ENCODE peak calls at places on chromosomes 2 and 18, in six cellular contexts. E is endodermal cell, P is OCI-LY7, G is PC-3, O is GM23338, B is cardiac fibroblast. M is an unnamed sample.

GRCh38 chr2:107312240-107312639 is 426.3 kb upstream of the ST6GAL2 start:
- DNase-seq in E (no peak), O (no peak), P (no peak), G (no peak), B (no peak), M (no peak)

GRCh38 chr18:33804258-33804657 is 226.2 kb downstream of the ASXL3 start:
- DNase-seq in G (peak; percentile 25), O (no peak), E (no peak), P (no peak), B (peak; percentile 48), M (peak; percentile 21)

GRCh38 chr18:61892683-61893303 is at the start of gene RNF152:
- DNase-seq in O (peak; percentile 71), P (no peak), G (no peak), B (peak; percentile 34), E (peak; percentile 90), M (peak; percentile 36)

GRCh38 chr2:86275384-86275799 is 62.0 kb downstream of the REEP1 start:
- DNase-seq in E (no peak), P (no peak), O (no peak), G (no peak), B (no peak), M (no peak)

GRCh38 chr2:8329660-8330622 is 351.9 kb upstream of the ID2 start:
- DNase-seq in B (no peak), G (no peak), O (no peak), P (no peak), E (peak; percentile 48), M (no peak)

GRCh38 chr2:218860950-218861381 is 1.4 kb downstream of the WNT6 start:
- DNase-seq in B (peak; percentile 15), O (peak; percentile 97), P (peak; percentile 29), G (no peak), E (peak; percentile 96), M (peak; percentile 70)

GRCh38 chr18:48993586-48993985 is 42.8 kb upstream of the SMAD7 start:
- DNase-seq in O (no peak), B (peak; percentile 38), G (peak; percentile 13), P (no peak), E (no peak), M (no peak)

GRCh38 chr2:101160454-101160853 is 9.3 kb upstream of the TBC1D8 start:
- DNase-seq in G (peak; percentile 96), O (no peak), E (no peak), B (peak; percentile 68), P (no peak), M (peak; percentile 27)

GRCh38 chr2:36147670-36148390 is 207.7 kb upstream of the CRIM1 start:
- DNase-seq in G (no peak), E (no peak), O (no peak), P (no peak), B (no peak), M (no peak)

GRCh38 chr18:21933931-21934765 is 193.6 kb downstream of the MIB1 start:
- DNase-seq in P (no peak), B (no peak), G (no peak), O (peak; percentile 76), E (peak; percentile 91), M (no peak)

GRCh38 chr2:119028327-119029174 is 86.6 kb downstream of the MARCO start:
- DNase-seq in G (peak; percentile 63), E (peak; percentile 91), B (peak; percentile 54), P (peak; percentile 27), O (peak; percentile 85), M (peak; percentile 27)

GRCh38 chr2:239387811-239388210 is 13.0 kb downstream of the HDAC4 start:
- DNase-seq in O (no peak), G (no peak), B (no peak), P (no peak), E (no peak), M (no peak)

GRCh38 chr2:159939946-159940345 is 122.5 kb downstream of the PLA2R1 start:
- DNase-seq in P (peak; percentile 19), E (no peak), O (peak; percentile 25), B (peak; percentile 42), G (peak; percentile 52), M (no peak)

DNA sequence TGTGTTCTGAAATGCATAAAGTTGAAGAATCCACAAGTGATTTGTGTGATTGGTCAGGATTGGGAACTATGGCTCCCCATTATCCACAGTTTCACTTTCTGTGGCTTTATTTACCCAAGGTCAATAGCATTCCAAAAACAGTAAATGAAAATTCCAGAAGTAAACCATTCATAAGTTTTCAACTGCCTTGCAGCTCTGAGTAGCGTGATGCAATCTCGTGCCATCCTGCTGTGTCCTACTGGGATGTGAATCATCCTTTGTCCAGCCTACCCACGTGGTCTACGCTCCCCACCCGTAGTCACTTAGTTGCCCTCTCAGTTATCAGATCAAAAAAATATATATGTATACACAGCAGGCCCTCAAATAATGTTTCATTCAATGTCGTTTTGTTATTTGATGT is 89.0 kb upstream of the DLGAP1 start:
- DNase-seq in B (peak; percentile 0), O (no peak), E (no peak), G (no peak), P (no peak), M (peak; percentile 59)
- TF ChIP-seq CTCF in B (no peak), O (no peak), E (no peak), G (no peak), P (no peak), M (no peak)

DNA sequence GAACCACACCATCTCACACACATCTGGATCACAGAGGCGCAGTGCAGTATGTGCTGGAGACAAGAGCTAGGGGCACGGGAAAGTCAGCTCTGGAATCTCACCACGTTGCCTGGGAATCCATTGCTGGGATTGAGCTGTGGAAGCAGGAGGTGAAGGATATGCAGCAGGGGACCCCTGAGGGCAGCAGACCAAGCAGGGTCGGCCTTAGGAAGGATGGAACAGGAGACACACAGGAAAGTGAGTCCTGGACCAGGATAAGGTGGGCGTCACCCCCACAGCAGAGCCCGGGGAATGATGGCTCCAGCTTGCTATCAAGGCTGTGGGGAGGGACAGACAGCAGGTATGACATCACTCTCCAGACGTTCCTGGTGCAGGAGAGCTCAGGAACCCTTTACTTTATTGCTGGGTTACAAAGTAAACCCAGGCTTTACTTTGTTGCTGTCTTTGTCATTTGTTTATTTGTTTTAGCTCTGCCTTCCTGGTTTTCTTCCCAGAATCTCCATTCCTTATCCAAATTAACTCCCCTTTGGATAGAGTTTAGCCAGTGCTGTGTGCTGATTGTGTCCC is 329.8 kb upstream of the MYT1L start:
- DNase-seq in P (no peak), O (no peak), B (no peak), E (no peak), G (no peak), M (no peak)
- H3K4me3 ChIP-seq in P (no peak overlapping the region), O (no peak overlapping the region), B (no peak overlapping the region), E (no peak overlapping the region), G (no peak overlapping the region), M (no peak overlapping the region)

GRCh38 chr2:191302459-191303155 is 57.4 kb downstream of the MYO1B start:
- DNase-seq in P (no peak), B (no peak), O (peak; percentile 44), G (peak; percentile 46), E (peak; percentile 69), M (no peak)
- TF ChIP-seq CTCF in P (peak; percentile 37), B (no peak), O (peak; percentile 60), G (peak; percentile 48), E (peak; percentile 84), M (peak; percentile 37)

GRCh38 chr2:74524955-74525716 is 895 bp downstream of the DQX1 start:
- DNase-seq in E (no peak), G (no peak), O (no peak), B (no peak), P (no peak), M (no peak)
- H3K4me3 ChIP-seq in E (no peak overlapping the region), G (no peak overlapping the region), O (no peak overlapping the region), B (no peak overlapping the region), P (no peak overlapping the region), M (no peak overlapping the region)

DNA sequence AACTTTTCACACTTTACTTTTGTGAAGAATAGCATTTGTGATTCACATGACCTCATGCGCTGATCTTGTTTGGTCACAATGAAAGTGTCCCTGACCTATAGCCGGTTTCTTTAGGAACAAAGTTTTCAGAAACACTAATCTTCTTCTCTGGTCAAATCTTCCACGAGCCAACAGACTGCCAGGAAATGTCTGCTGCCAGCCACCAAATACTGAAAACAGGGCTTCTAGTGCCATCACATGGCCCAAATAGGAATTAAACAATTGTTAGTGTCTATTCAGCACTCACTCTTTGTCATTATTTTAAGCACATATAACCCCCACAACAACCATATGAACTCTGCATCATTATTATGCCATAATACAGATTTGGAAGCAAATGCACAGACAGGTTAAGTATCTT is 286.5 kb upstream of the SYT4 start:
- DNase-seq in O (peak; percentile 75), P (peak; percentile 1), E (peak; percentile 63), G (peak; percentile 38), B (peak; percentile 59), M (peak; percentile 16)
- TF ChIP-seq CTCF in O (peak; percentile 79), P (peak; percentile 57), E (peak; percentile 82), G (peak; percentile 54), B (peak; percentile 40), M (peak; percentile 32)

DNA sequence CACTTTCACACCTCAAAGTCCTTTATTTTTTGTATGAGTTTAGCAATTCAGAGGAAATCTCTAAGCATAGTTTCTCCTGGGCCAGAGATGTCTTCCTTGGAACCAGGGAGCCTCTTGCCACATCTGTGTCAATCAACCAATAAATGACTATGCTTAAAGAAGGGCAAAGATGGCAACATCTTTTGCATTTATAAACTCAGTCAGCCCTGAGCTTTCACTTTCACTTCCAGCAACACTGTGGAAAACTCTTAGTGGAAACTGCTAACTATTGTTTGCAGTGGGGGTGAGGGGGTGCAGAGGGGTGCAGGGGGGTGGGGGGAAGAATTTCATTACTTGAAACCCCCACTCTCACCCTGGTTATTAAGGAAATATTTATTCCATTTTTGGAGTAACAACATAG is 3.4 kb downstream of the ACVR1C start:
- DNase-seq in P (no peak), G (no peak), E (no peak), O (no peak), B (no peak), M (peak; percentile 6)
- H3K4me3 ChIP-seq in P (no peak overlapping the region), G (no peak overlapping the region), E (no peak overlapping the region), O (no peak overlapping the region), B (no peak overlapping the region), M (no peak overlapping the region)

DNA sequence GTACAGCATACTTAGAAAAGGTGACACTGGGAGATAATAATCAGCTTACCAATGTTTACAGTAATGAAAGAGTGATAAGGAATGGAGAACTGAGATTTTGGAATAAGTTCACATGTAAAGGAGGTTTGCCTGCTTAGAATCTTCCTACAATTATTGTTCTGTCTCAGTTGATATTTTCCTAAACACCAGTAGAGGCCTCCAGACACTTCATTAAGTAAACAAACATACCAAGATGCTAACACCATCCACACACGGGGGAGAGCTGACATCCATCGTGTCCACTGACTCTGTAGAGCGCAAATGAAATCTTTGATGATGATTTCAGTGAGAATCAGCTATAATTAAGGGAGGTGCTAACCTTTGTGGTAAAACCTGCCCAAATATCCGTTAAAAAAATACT is 211.7 kb upstream of the MMADHC start:
- DNase-seq in B (peak; percentile 68), P (no peak), G (peak; percentile 44), E (no peak), O (peak; percentile 6), M (peak; percentile 57)
- TF ChIP-seq CTCF in B (peak; percentile 45), P (peak; percentile 20), G (peak; percentile 65), E (peak; percentile 23), O (peak; percentile 44), M (peak; percentile 45)

M was measured in fibroblast of villous mesenchyme.